ENCODE peak calls at places on chromosome 1, in six cellular contexts. E is fibroblast of lung, J is AG09309, M is AG04450, O is testis, N is NCI-H774. T is an unnamed sample.
A peak's percentile ranks its signal among the peaks of the same experiment; 100 is the strongest.

GRCh38 chr1:211925016-211925415 is 94.5 kb upstream of the LPGAT1 start:
- DNase-seq in E (no peak), M (no peak), N (peak; percentile 86), O (no peak), J (no peak), T (no peak)

GRCh38 chr1:8197493-8198282 is 120.2 kb upstream of the SLC45A1 start:
- DNase-seq in N (no peak), E (peak; percentile 99), J (peak; percentile 75), O (peak; percentile 48), M (peak; percentile 91), T (no peak)

GRCh38 chr1:150799104-150799503 is 9.0 kb downstream of the CTSK start:
- DNase-seq in O (no peak), N (no peak), M (no peak), J (no peak), E (peak; percentile 17), T (no peak)

GRCh38 chr1:9296850-9297249 is 4.2 kb downstream of the SPSB1 start:
- DNase-seq in J (no peak), O (no peak), N (no peak), M (no peak), E (no peak), T (no peak)

GRCh38 chr1:38989979-38990378 is 1.1 kb upstream of the AKIRIN1 start:
- DNase-seq in M (no peak), E (no peak), N (no peak), O (no peak), J (no peak), T (no peak)

GRCh38 chr1:197915797-197916686 is 1.1 kb upstream of the LHX9 start:
- DNase-seq in M (no peak), E (peak; percentile 56), J (peak; percentile 29), O (peak; percentile 82), N (peak; percentile 56), T (no peak)

GRCh38 chr1:200435200-200435780 is 25.5 kb upstream of the ZNF281 start:
- DNase-seq in O (no peak), J (no peak), M (no peak), E (peak; percentile 36), N (no peak), T (no peak)

GRCh38 chr1:231855395-231855794 is 228.8 kb downstream of the DISC1 start:
- DNase-seq in J (no peak), N (no peak), E (no peak), M (no peak), O (no peak), T (no peak)

GRCh38 chr1:34167091-34167788 is 2.2 kb upstream of the CSMD2 start:
- DNase-seq in E (no peak), J (no peak), O (no peak), N (no peak), M (no peak), T (no peak)

GRCh38 chr1:23423415-23424170 is 955 bp downstream of the TCEA3 start:
- DNase-seq in O (no peak), N (no peak), E (no peak), J (no peak), M (no peak), T (no peak)

T was measured in GM06990.